ENCODE peak calls at places on chromosomes 11 and 22, in five cellular contexts. C is GM12878, Q is H1, Y is K562, D is HepG2. J is an unnamed sample.

GRCh38 chr22:46942816-46943783 is 180.7 kb downstream of the TBC1D22A start:
- DNase-seq in C (no peak), Q (no peak), D (no peak), Y (no peak), J (no peak)

GRCh38 chr11:105401269-105401809 is 208.5 kb upstream of the GRIA4 start:
- DNase-seq in C (no peak), Q (no peak), D (no peak), Y (no peak), J (no peak)

GRCh38 chr11:117458275-117459120 is 130.8 kb downstream of the CEP164 start:
- DNase-seq in Q (no peak), Y (no peak), D (no peak), C (no peak), J (no peak)

GRCh38 chr11:26245046-26245445 is 86.9 kb upstream of the ANO3 start:
- DNase-seq in D (no peak), C (no peak), Q (no peak), Y (no peak), J (no peak)

GRCh38 chr11:68099057-68099456 is 22.1 kb downstream of the CHKA start:
- DNase-seq in D (no peak), C (no peak), Y (no peak), Q (no peak), J (no peak)

GRCh38 chr11:116073854-116074837 is 569.9 kb upstream of the CADM1 start:
- DNase-seq in Y (no peak), C (peak), D (no peak), Q (no peak), J (no peak)

GRCh38 chr22:25766418-25766817 is 24.4 kb downstream of the MYO18B start:
- DNase-seq in C (no peak), D (no peak), Q (no peak), Y (no peak), J (no peak)

GRCh38 chr22:30314918-30315317 is 11.8 kb downstream of the TBC1D10A start:
- DNase-seq in Y (peak), Q (no peak), D (no peak), C (peak), J (no peak)

GRCh38 chr11:113991718-113992458 is 17.0 kb downstream of the HTR3A start:
- DNase-seq in Q (no peak), C (no peak), D (no peak), Y (no peak), J (no peak)

GRCh38 chr22:33756508-33756949 is 163.7 kb downstream of the LARGE1 start:
- DNase-seq in C (no peak), Y (no peak), D (no peak), Q (no peak), J (peak)

GRCh38 chr22:50289942-50290630 is 17.4 kb downstream of the PLXNB2 start:
- DNase-seq in Q (no peak), Y (no peak), D (no peak), C (no peak), J (no peak)

GRCh38 chr11:15793032-15793996 is 563.0 kb downstream of the SOX6 start:
- DNase-seq in C (no peak), Y (no peak), D (no peak), Q (no peak), J (no peak)

GRCh38 chr22:44344407-44344806 is 31.7 kb upstream of the SHISAL1 start:
- DNase-seq in D (no peak), Q (no peak), C (no peak), Y (no peak), J (no peak)

GRCh38 chr22:37189011-37189466 is 992 bp upstream of the C1QTNF6 start:
- DNase-seq in Q (no peak), Y (no peak), D (no peak), C (no peak), J (no peak)

GRCh38 chr11:1192741-1193325 is 30.0 kb upstream of the MUC5B start:
- DNase-seq in D (no peak), C (no peak), Q (no peak), Y (no peak), J (peak)

GRCh38 chr11:17585911-17586695 is 39.0 kb downstream of the OTOG start:
- DNase-seq in D (no peak), Q (no peak), Y (no peak), C (no peak), J (peak)

GRCh38 chr22:27405672-27406388 is 395.7 kb downstream of the MN1 start:
- DNase-seq in C (no peak), D (peak), Q (peak), Y (peak), J (peak)

GRCh38 chr11:96752221-96752620 is 362.4 kb downstream of the JRKL start:
- DNase-seq in Y (no peak), Q (no peak), C (no peak), D (no peak), J (no peak)

GRCh38 chr22:38240734-38241252 is 32.0 kb downstream of the TMEM184B start:
- DNase-seq in C (no peak), Q (peak), Y (peak), D (no peak), J (peak)

GRCh38 chr11:64516226-64516625 is 74.8 kb upstream of the SLC22A12 start:
- DNase-seq in Q (no peak), Y (peak), D (no peak), C (no peak), J (no peak)

GRCh38 chr11:122524532-122524882 is 131.0 kb upstream of the UBASH3B start:
- DNase-seq in Y (no peak), Q (peak), C (no peak), D (no peak), J (no peak)

GRCh38 chr22:46057206-46057605 is 80.2 kb upstream of the WNT7B start:
- DNase-seq in Y (no peak), C (no peak), Q (no peak), D (no peak), J (peak)

GRCh38 chr11:112652786-112653390 is 308.3 kb upstream of the NCAM1 start:
- DNase-seq in C (no peak), Y (no peak), D (no peak), Q (no peak), J (no peak)

GRCh38 chr11:72010529-72011233 is 12.0 kb downstream of the IL18BP start:
- DNase-seq in Y (no peak), Q (no peak), C (no peak), D (no peak), J (no peak)

GRCh38 chr11:67441731-67442401 is 1.4 kb downstream of the CORO1B start:
- DNase-seq in C (no peak), D (no peak), Q (no peak), Y (no peak), J (no peak)

GRCh38 chr11:64751580-64751979 is 7.6 kb upstream of the RASGRP2 start:
- DNase-seq in Y (no peak), C (no peak), Q (no peak), D (no peak), J (no peak)

GRCh38 chr11:69119170-69119569 is 36.6 kb upstream of the SMIM38 start:
- DNase-seq in D (no peak), Q (no peak), Y (no peak), C (no peak), J (no peak)

GRCh38 chr22:17780116-17780740 is 6.0 kb upstream of the BID start:
- DNase-seq in Q (no peak), C (no peak), D (no peak), Y (no peak), J (no peak)

GRCh38 chr11:134861490-134862107 is 449.6 kb upstream of the B3GAT1 start:
- DNase-seq in Q (no peak), Y (peak), C (no peak), D (no peak), J (peak)
- TF ChIP-seq CTCF in Q (peak), Y (peak), C (peak), D (no peak), J (peak)

DNA sequence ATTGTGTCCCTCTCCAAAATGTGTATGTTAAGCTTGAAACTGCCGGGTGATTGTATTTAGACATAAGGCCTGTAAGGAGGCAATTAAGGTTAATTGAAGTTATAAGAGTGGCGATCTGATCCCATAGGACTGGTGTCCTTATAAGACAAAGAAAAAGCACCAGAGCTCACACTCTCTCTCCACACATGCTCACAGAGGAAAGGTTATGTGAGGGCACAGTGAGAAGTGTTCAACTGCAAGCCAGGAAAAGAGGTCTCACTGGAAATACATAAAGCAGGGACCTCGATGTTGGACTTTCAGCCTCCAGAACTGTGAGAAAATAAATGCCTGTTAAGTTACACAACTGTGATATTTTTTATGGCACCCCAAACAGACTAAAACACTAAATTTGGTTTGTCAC is 1233.8 kb upstream of the CNTN5 start:
- DNase-seq in Q (no peak), D (no peak), C (no peak), Y (no peak), J (no peak)
- TF ChIP-seq ATF2 in Q (no peak), D (no peak), C (no peak), Y (no peak), J (no peak)

DNA sequence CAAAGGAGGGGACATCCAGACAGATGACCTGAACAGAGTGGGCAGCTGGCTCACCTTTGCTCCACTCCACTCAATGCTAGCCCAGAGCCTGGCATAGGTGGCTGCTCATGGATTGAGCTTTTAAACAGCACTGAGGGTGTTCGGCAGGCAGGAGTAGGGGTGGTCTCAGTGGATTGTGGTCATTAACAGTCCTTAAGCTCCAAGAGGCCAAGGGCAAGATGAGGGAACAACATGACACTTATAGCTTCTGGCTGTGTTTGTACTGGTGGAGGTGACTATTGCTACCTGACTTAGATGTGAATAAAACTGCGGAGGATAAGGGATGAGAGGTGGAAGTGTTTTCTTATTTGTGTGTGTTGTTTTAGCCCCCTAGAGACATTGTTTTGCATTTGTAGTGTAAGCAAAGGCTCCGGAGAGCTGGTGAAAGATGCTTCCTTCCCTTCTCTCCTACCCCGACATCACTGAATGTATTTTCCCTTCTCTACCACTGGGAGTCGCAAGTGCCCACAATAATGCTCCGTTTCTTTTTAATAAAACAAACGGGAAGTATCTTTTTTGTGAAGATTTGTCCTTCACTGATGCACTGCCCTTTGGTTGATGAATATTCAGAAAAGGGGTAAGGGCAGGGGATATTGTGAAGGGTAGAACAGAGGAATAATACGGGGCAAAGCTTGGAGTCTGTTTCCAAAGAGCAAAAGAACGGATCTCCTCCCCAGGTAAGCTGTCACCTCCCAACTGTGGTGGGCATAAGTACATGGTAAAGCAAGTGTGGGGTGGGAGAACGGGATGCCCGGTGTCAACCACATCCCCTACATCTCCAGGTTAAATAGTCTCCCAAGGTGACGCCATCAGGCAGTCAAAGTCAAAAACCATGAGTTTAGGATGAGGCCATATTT is 27.5 kb upstream of the MTNR1B start:
- DNase-seq in D (peak), Q (no peak), C (no peak), Y (peak), J (no peak)
- TF ChIP-seq CTCF in D (peak), Q (peak), C (peak), Y (peak), J (peak)

DNA sequence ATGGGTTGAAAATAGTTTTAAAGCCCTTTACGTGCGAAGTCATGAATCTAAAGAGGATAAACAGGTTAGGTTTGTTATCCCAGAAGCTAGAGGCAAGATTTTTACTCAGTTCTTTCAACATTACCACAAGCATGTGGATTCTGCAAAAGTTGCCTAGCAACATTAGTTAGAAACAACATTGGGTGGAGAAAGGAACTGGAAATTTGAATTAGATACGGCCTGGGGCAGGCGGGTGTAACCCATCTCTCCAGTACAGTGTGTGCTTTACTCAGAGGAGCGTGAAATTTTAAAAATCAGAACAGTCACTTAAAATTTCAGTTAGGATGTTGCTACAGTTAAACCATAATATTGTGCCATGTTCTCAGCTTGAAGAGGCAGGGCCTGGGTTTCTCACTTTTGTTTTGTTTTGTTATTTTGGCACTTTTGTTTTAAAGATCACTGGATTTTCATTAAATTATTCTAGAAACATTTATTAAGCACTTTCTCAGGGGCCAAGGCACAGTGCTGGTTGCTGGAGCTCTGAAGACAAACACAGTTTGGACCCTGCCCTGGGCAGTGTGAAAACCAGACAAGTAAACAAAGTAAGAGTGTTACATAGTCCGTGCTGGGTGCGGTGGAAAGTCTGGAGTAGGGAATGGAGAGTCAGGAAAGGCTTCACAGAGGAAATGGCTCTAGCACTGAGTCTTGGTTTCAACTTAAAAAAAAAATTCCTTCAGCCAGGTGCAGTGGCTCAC is 4.4 kb upstream of the WEE1 start:
- DNase-seq in Y (no peak), D (peak), Q (no peak), C (no peak), J (peak)
- TF ChIP-seq ATF2 in Y (no peak), D (peak), Q (no peak), C (no peak), J (no peak)

GRCh38 chr22:36008131-36008530 is 20.5 kb downstream of the RBFOX2 start:
- DNase-seq in D (no peak), Q (no peak), C (no peak), Y (no peak), J (no peak)
- TF ChIP-seq CTCF in D (no peak), Q (no peak), C (no peak), Y (no peak), J (no peak)

DNA sequence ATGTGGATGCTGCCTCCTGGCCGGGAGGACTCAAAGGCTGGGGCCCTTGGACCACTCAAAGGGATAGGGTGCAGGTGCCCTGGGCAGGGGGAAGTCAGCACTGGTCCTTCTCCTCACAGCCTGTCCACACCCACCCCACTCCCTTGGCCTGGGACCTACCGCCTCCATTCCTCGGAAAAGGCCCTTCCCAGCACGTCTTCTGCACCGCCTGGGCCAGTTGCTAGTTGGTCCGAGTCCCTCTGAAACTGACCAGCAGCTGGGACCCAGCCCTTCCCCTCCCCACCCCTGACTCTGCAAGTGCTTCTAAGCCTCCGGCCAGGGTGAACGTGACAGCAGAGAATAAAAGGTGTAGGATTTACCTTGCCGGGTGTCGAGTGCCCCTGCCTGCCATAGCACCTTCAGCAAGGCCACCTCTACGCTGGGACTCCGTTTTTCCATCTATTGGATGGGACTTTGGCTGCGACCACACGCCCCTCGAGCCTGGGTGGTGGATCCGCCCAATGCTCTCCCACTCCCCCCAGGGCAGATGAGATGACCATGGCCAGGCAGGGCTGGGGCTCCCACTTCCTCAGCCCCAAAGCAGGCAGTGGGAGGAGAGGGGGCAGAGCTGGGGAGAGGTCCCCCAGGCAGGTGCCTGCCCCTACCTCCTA is 37.3 kb downstream of the OSBPL5 start:
- DNase-seq in C (no peak), D (no peak), Y (no peak), Q (no peak), J (no peak)
- TF ChIP-seq ATF2 in C (no peak), D (no peak), Y (no peak), Q (no peak), J (no peak)

DNA sequence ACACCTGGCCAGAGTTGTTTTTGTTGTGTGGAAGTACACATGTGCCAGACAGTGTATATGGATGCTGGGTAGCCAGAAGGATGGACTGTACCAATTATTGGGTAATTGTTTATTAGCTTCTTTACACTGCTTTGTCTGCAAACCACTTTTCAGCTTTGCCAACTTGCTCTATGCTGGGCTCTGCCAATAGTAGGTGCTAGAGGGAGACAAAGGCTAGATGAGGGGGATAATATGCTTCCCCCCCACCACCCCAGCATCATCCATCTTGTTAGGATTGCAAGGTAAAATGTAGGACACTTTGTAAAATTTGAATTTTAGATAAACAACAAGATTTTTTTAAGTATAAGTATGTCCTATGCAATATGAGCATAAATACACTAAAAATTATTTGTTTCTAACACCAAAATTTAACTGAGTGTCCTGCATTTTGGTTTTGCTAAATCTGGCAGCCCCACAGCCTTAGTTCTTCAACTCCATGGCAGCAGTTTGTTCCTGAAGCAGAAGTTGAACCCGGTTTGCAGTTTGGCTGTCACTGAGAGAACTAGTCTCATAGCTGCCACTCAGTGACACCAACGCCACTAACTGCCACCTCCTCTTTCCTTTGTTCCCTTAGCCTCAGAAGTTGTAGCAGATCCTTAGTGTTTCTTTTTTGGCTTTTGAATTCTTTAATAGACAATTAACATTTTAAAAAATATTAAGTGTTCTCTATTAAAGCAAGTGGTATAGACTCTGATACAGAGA is 78.8 kb downstream of the CCDC81 start:
- DNase-seq in C (no peak), D (no peak), Y (no peak), Q (no peak), J (no peak)
- TF ChIP-seq CTCF in C (no peak), D (no peak), Y (no peak), Q (peak), J (no peak)

GRCh38 chr11:111457731-111458368 is 54.3 kb downstream of the BTG4 start:
- DNase-seq in Y (no peak), C (no peak), D (no peak), Q (no peak), J (no peak)

GRCh38 chr11:111455291-111456085 is 56.7 kb downstream of the BTG4 start:
- DNase-seq in C (no peak), Q (no peak), Y (no peak), D (no peak), J (no peak)

GRCh38 chr11:111454561-111455192 is 57.5 kb downstream of the BTG4 start:
- DNase-seq in D (peak), C (no peak), Y (peak), Q (no peak), J (peak)

GRCh38 chr11:111456086-111456858 is 55.9 kb downstream of the BTG4 start:
- DNase-seq in Q (no peak), Y (no peak), D (no peak), C (no peak), J (no peak)

GRCh38 chr11:111456859-111457730 is 55.1 kb downstream of the BTG4 start:
- DNase-seq in C (no peak), Y (no peak), D (no peak), Q (no peak), J (no peak)
- TF ChIP-seq ATF2 in C (no peak), Y (no peak), D (no peak), Q (no peak), J (no peak)

GRCh38 chr11:12827929-12828812 is 153.9 kb downstream of the TEAD1 start:
- DNase-seq in Y (no peak), Q (peak), D (peak), C (no peak), J (no peak)
- TF ChIP-seq CTCF in Y (peak), Q (no peak), D (no peak), C (no peak), J (no peak)

GRCh38 chr22:32744560-32744959 is 56.9 kb upstream of the TIMP3 start:
- DNase-seq in Q (no peak), C (no peak), D (no peak), Y (no peak), J (no peak)
- TF ChIP-seq ATF2 in Q (no peak), C (no peak), D (no peak), Y (no peak), J (no peak)

J was measured in WTC11.